ENCODE peak calls at places on chromosomes 13 and 19, in nine cellular contexts. I, C, Q, W, E, S, B, Y and F are unnamed samples.

GRCh38 chr13:99489028-99489427 is 12.2 kb upstream of the TM9SF2 start:
- DNase-seq in I (no peak), C (no peak), Q (no peak), W (no peak), E (no peak), S (no peak), B (no peak), Y (no peak), F (no peak)

GRCh38 chr19:44644391-44645016 is 794 bp downstream of the PVR start:
- DNase-seq in I (peak; percentile 28), C (no peak), Q (peak; percentile 49), W (no peak), E (no peak), S (no peak), B (peak; percentile 84), Y (peak; percentile 61), F (no peak)

GRCh38 chr13:80361883-80362327 is 21.0 kb upstream of the SPRY2 start:
- DNase-seq in I (no peak), C (no peak), Q (peak; percentile 30), W (no peak), E (peak; percentile 74), S (no peak), B (peak; percentile 80), Y (no peak), F (no peak)

GRCh38 chr19:3184847-3185481 is 766 bp upstream of the NCLN start:
- DNase-seq in I (peak; percentile 70), C (no peak), Q (peak; percentile 80), W (peak; percentile 68), E (no peak), S (no peak), B (no peak), Y (peak; percentile 80), F (no peak)

GRCh38 chr13:32669030-32669646 is 82.9 kb downstream of the PDS5B start:
- DNase-seq in I (no peak), C (no peak), Q (no peak), W (no peak), E (no peak), S (no peak), B (no peak), Y (peak; percentile 25), F (peak; percentile 35)

GRCh38 chr19:46221981-46222610 is 7.4 kb upstream of the IGFL1 start:
- DNase-seq in I (peak; percentile 86), C (no peak), Q (no peak), W (no peak), E (no peak), S (no peak), B (peak; percentile 86), Y (peak; percentile 47), F (no peak)

GRCh38 chr19:1177322-1178114 is 3.5 kb upstream of the SBNO2 start:
- DNase-seq in I (no peak), C (no peak), Q (no peak), W (no peak), E (no peak), S (peak; percentile 86), B (peak; percentile 54), Y (no peak), F (no peak)

GRCh38 chr19:16619456-16619855 is 8.5 kb downstream of the MED26 start:
- DNase-seq in I (no peak), C (no peak), Q (no peak), W (no peak), E (no peak), S (no peak), B (no peak), Y (no peak), F (no peak)

GRCh38 chr13:104641309-104641708 is 1575.1 kb upstream of the SLC10A2 start:
- DNase-seq in I (no peak), C (no peak), Q (no peak), W (no peak), E (no peak), S (no peak), B (no peak), Y (no peak), F (no peak)

GRCh38 chr13:86085890-86086289 is 286.7 kb upstream of the SLITRK6 start:
- DNase-seq in I (no peak), C (no peak), Q (no peak), W (no peak), E (no peak), S (no peak), B (no peak), Y (no peak), F (no peak)

GRCh38 chr13:113327766-113328391 is 30.8 kb downstream of the LAMP1 start:
- DNase-seq in I (no peak), C (no peak), Q (no peak), W (no peak), E (no peak), S (no peak), B (peak; percentile 53), Y (no peak), F (no peak)

GRCh38 chr19:18099623-18099995 is 2.0 kb downstream of the MAST3 start:
- DNase-seq in I (no peak), C (no peak), Q (no peak), W (no peak), E (no peak), S (no peak), B (no peak), Y (no peak), F (no peak)

GRCh38 chr19:18097993-18098890 is 664 bp downstream of the MAST3 start:
- DNase-seq in I (no peak), C (no peak), Q (no peak), W (no peak), E (no peak), S (no peak), B (no peak), Y (no peak), F (no peak)

GRCh38 chr19:18100710-18101109 is 3.1 kb downstream of the MAST3 start:
- DNase-seq in I (no peak), C (no peak), Q (no peak), W (no peak), E (peak; percentile 47), S (no peak), B (peak; percentile 92), Y (no peak), F (no peak)

GRCh38 chr19:18097217-18097992 is at the start of gene MAST3:
- DNase-seq in I (peak; percentile 78), C (no peak), Q (peak; percentile 87), W (peak; percentile 89), E (peak; percentile 89), S (peak; percentile 22), B (peak; percentile 95), Y (peak; percentile 95), F (peak; percentile 93)

GRCh38 chr19:18098891-18099622 is 1.5 kb downstream of the MAST3 start:
- DNase-seq in I (no peak), C (no peak), Q (no peak), W (no peak), E (no peak), S (no peak), B (peak; percentile 73), Y (no peak), F (no peak)
- H3K4me3 ChIP-seq in I (peak overlapping the region; percentile 15), C (peak overlapping the region; percentile 20), Q (no peak overlapping the region), W (peak overlapping the region; percentile 56), E (no peak overlapping the region), S (no peak overlapping the region), B (no peak overlapping the region), Y (no peak overlapping the region), F (peak overlapping the region; percentile 23)

GRCh38 chr19:53160350-53160749 is 1.5 kb upstream of the ZNF347 start:
- DNase-seq in I (no peak), C (no peak), Q (no peak), W (no peak), E (no peak), S (no peak), B (no peak), Y (no peak), F (no peak)

GRCh38 chr19:53157601-53158000 is 1.3 kb downstream of the ZNF347 start:
- DNase-seq in I (peak; percentile 11), C (no peak), Q (no peak), W (no peak), E (no peak), S (no peak), B (peak; percentile 72), Y (no peak), F (no peak)

GRCh38 chr19:53161123-53161522 is 2.3 kb upstream of the ZNF347 start:
- DNase-seq in I (no peak), C (no peak), Q (no peak), W (no peak), E (no peak), S (no peak), B (no peak), Y (no peak), F (no peak)

GRCh38 chr19:53158119-53158656 is 665 bp downstream of the ZNF347 start:
- DNase-seq in I (peak; percentile 20), C (no peak), Q (peak; percentile 52), W (peak; percentile 21), E (no peak), S (no peak), B (peak; percentile 76), Y (peak; percentile 31), F (peak; percentile 21)

GRCh38 chr19:53156888-53157287 is 2.0 kb downstream of the ZNF347 start:
- DNase-seq in I (no peak), C (no peak), Q (no peak), W (no peak), E (no peak), S (no peak), B (no peak), Y (no peak), F (no peak)
- H3K4me3 ChIP-seq in I (no peak overlapping the region), C (peak overlapping the region; percentile 84), Q (no peak overlapping the region), W (no peak overlapping the region), E (no peak overlapping the region), S (no peak overlapping the region), B (peak overlapping the region; percentile 87), Y (no peak overlapping the region), F (no peak overlapping the region)

GRCh38 chr13:27533155-27533643 is 82.8 kb upstream of the MTIF3 start:
- DNase-seq in I (peak; percentile 78), C (peak; percentile 20), Q (peak; percentile 87), W (peak; percentile 29), E (peak; percentile 72), S (no peak), B (peak; percentile 96), Y (peak; percentile 90), F (peak; percentile 33)
- H3K4me3 ChIP-seq in I (no peak overlapping the region), C (peak overlapping the region; percentile 54), Q (peak overlapping the region; percentile 3), W (no peak overlapping the region), E (no peak overlapping the region), S (no peak overlapping the region), B (no peak overlapping the region), Y (no peak overlapping the region), F (no peak overlapping the region)

GRCh38 chr19:34962281-34962944 is 1.6 kb downstream of the ZNF792 start:
- DNase-seq in I (no peak), C (no peak), Q (peak; percentile 54), W (peak; percentile 33), E (no peak), S (no peak), B (peak; percentile 57), Y (peak; percentile 25), F (peak; percentile 59)

GRCh38 chr19:34960940-34961679 is 2.9 kb downstream of the ZNF792 start:
- DNase-seq in I (no peak), C (no peak), Q (no peak), W (no peak), E (no peak), S (no peak), B (no peak), Y (no peak), F (no peak)

GRCh38 chr19:34960103-34960805 is 3.8 kb downstream of the ZNF792 start:
- DNase-seq in I (no peak), C (no peak), Q (no peak), W (no peak), E (no peak), S (peak; percentile 15), B (no peak), Y (no peak), F (no peak)

GRCh38 chr19:34962945-34963530 is 991 bp downstream of the ZNF792 start:
- DNase-seq in I (no peak), C (no peak), Q (peak; percentile 51), W (no peak), E (no peak), S (no peak), B (peak; percentile 54), Y (no peak), F (no peak)

GRCh38 chr19:34961775-34962174 is 2.3 kb downstream of the ZNF792 start:
- DNase-seq in I (no peak), C (no peak), Q (no peak), W (no peak), E (no peak), S (no peak), B (no peak), Y (no peak), F (no peak)
- H3K4me3 ChIP-seq in I (no peak overlapping the region), C (no peak overlapping the region), Q (no peak overlapping the region), W (peak overlapping the region; percentile 88), E (no peak overlapping the region), S (no peak overlapping the region), B (peak overlapping the region; percentile 99), Y (no peak overlapping the region), F (peak overlapping the region; percentile 80)